ENCODE peak calls at places on chromosome 19, in five cellular contexts. D is upper lobe of right lung; B is tibial artery; J is mammary epithelial cell; E is CD8-positive, alpha-beta T cell. W is an unnamed sample.
A peak's percentile ranks its signal among the peaks of the same experiment; 100 is the strongest.

GRCh38 chr19:33712268-33712667 is 84.4 kb upstream of the KCTD15 start:
- DNase-seq in D (peak; percentile 20), B (no peak), J (no peak), E (no peak), W (no peak)

GRCh38 chr19:23771761-23772667 is 13.3 kb upstream of the ZNF681 start:
- DNase-seq in D (no peak), B (no peak), J (peak; percentile 46), E (no peak), W (no peak)

GRCh38 chr19:11694533-11695439 is 44.0 kb downstream of the ZNF823 start:
- DNase-seq in D (peak; percentile 96), B (peak; percentile 97), J (peak; percentile 86), E (peak; percentile 84), W (peak; percentile 57)

GRCh38 chr19:32407004-32407992 is 1.7 kb downstream of the DPY19L3 start:
- DNase-seq in D (peak; percentile 80), B (no peak), J (no peak), E (no peak), W (no peak)

GRCh38 chr19:55581145-55581827 is 638 bp upstream of the ZNF579 start:
- DNase-seq in D (no peak), B (no peak), J (no peak), E (no peak), W (no peak)

GRCh38 chr19:47613165-47614146 is 4.5 kb downstream of the BICRA start:
- DNase-seq in D (no peak), B (no peak), J (no peak), E (no peak), W (peak; percentile 90)

GRCh38 chr19:46076951-46077814 is 36.4 kb upstream of the IGFL4 start:
- DNase-seq in D (no peak), B (no peak), J (peak; percentile 69), E (no peak), W (peak; percentile 84)

GRCh38 chr19:46787331-46788100 is 878 bp downstream of the SLC1A5 start:
- DNase-seq in D (peak; percentile 84), B (peak; percentile 85), J (peak; percentile 59), E (peak; percentile 33), W (peak; percentile 70)

GRCh38 chr19:46599716-46600392 is 1.3 kb upstream of the CALM3 start:
- DNase-seq in D (peak; percentile 51), B (no peak), J (no peak), E (no peak), W (no peak)

GRCh38 chr19:2634228-2634951 is 68.1 kb downstream of the GNG7 start:
- DNase-seq in D (peak; percentile 89), B (peak; percentile 91), J (no peak), E (peak; percentile 16), W (no peak)

GRCh38 chr19:57512845-57513244 is 13.1 kb downstream of the ZNF773 start:
- DNase-seq in D (no peak), B (no peak), J (no peak), E (no peak), W (no peak)

GRCh38 chr19:41928221-41928683 is at the start of gene ERFL:
- DNase-seq in D (no peak), B (no peak), J (no peak), E (peak; percentile 23), W (no peak)

GRCh38 chr19:46006411-46006810 is 11.1 kb downstream of the CCDC61 start:
- DNase-seq in D (no peak), B (no peak), J (no peak), E (no peak), W (no peak)

GRCh38 chr19:33376423-33376822 is 2.9 kb downstream of the CEBPG start:
- DNase-seq in D (no peak), B (peak; percentile 74), J (peak; percentile 73), E (no peak), W (peak; percentile 85)

GRCh38 chr19:3658004-3658822 is 31.6 kb upstream of the CACTIN start:
- DNase-seq in D (no peak), B (no peak), J (no peak), E (no peak), W (no peak)

GRCh38 chr19:6274756-6275155 is 5.0 kb downstream of the MLLT1 start:
- DNase-seq in D (no peak), B (peak; percentile 83), J (no peak), E (no peak), W (no peak)

GRCh38 chr19:48913114-48913513 is 13.0 kb downstream of the NUCB1 start:
- DNase-seq in D (no peak), B (no peak), J (no peak), E (no peak), W (no peak)

GRCh38 chr19:46603752-46604241 is 2.7 kb downstream of the CALM3 start:
- DNase-seq in D (peak; percentile 50), B (no peak), J (no peak), E (no peak), W (no peak)

GRCh38 chr19:547117-547516 is 3.3 kb downstream of the GZMM start:
- DNase-seq in D (no peak), B (no peak), J (no peak), E (no peak), W (no peak)

DNA sequence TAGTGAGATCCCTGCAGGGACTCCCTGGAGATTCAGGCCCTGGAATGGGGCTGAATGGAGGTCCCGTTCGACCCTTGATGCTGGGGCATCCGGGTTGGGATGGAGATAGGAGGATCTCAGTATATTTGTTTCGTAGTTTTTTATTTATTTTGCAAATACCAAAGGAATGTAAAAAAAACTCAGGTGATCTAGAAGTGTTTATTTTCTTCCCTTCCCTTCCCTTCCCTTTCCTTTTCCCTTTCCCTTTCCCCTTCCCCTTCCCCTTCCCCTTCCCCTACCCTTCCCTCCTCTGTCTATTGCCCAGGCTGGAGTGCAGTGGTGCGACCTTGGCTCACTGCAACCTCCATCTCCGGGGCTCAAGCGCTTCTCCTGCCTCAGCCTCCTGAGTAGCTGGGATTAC is 4.5 kb downstream of the GTPBP3 start:
- DNase-seq in D (no peak), B (no peak), J (no peak), E (no peak), W (no peak)
- H3K27ac ChIP-seq in D (no peak overlapping the region), B (no peak overlapping the region), J (no peak overlapping the region), E (no peak overlapping the region), W (no peak overlapping the region)

GRCh38 chr19:44810555-44811447 is 1.9 kb downstream of the BCAM start:
- DNase-seq in D (no peak), B (no peak), J (peak; percentile 23), E (no peak), W (no peak)

GRCh38 chr19:44807652-44808462 is 1.0 kb upstream of the BCAM start:
- DNase-seq in D (peak; percentile 86), B (no peak), J (peak; percentile 45), E (no peak), W (peak; percentile 79)

GRCh38 chr19:44812142-44812718 is 3.3 kb downstream of the BCAM start:
- DNase-seq in D (no peak), B (no peak), J (no peak), E (no peak), W (no peak)

GRCh38 chr19:44808463-44809371 is at the start of gene BCAM:
- DNase-seq in D (peak; percentile 91), B (peak; percentile 89), J (peak; percentile 40), E (no peak), W (peak; percentile 80)

DNA sequence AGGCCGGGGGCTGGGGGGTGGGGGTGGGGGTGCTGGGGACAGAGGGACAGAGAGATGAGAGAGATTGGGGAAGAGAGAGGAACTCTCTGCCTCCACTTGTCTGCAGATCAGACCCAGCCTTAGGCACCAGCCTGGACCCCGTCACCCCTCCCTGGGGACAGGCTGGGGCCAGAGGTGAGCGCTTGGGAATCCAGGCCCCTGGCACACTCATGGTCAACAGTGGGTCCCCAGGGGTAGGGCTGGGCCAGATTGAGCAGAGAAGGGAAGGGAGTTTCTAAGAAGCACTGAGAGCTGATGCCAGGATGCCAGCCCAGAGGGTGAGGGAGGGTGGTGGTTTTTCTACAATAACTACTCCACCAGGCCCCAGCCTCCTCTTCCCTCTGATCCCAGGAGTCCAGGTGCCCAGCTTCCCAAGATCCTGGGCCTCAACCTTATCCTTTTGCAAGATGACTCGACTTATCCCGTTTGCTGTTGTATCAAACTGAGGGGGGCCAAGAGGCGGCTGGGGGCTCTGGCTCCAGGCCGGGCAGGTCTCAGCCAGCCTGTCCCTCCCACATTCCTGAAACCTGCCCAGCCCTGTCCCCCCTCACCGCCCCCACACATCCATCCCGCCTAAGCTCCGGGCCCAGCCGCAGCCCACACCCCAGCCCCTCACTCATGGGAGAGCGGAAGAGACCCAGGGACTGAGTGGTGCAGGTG is 1.1 kb downstream of the BCAM start:
- DNase-seq in D (no peak), B (peak; percentile 94), J (peak; percentile 27), E (no peak), W (no peak)
- H3K4me3 ChIP-seq in D (peak overlapping the region; percentile 71), B (peak overlapping the region; percentile 72), J (peak overlapping the region; percentile 28), E (no peak overlapping the region), W (no peak overlapping the region)

GRCh38 chr19:38709119-38709518 is 35.2 kb downstream of the CAPN12 start:
- DNase-seq in D (no peak), B (no peak), J (no peak), E (no peak), W (no peak)

GRCh38 chr19:38706792-38707511 is 37.3 kb downstream of the CAPN12 start:
- DNase-seq in D (no peak), B (no peak), J (no peak), E (no peak), W (no peak)

GRCh38 chr19:38708413-38709024 is 35.8 kb downstream of the CAPN12 start:
- DNase-seq in D (no peak), B (no peak), J (no peak), E (no peak), W (no peak)

GRCh38 chr19:38705197-38706019 is 38.9 kb downstream of the CAPN12 start:
- DNase-seq in D (no peak), B (no peak), J (no peak), E (no peak), W (no peak)

DNA sequence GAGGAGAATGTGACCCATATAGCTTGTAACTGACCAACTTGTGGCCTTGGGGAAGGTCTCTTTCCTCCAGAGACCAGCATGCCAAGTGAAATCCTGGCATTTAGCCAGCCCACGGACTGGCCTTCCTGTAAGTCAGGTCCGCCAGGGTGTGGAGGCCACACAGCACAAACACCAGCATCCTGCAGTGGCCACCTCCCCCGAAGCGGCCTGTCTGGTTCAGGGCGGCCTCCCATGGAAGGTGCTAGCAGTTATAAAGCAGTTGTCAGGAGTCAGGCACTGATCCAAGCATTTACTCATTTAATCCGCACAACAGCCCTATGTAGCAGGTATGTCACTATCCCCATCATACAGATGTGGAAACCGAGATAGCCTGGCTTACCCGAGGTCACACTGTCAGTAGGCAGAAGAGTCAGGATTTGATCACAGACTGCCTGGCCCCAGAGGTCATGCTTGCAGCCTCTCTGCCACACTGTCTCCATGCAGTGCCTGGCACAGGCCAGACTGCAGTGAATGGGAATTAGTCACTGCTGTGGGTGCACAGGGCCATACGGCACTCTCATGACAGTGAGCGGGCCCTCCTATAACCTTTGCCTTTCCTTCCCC is 36.7 kb downstream of the CAPN12 start:
- DNase-seq in D (no peak), B (no peak), J (no peak), E (no peak), W (no peak)
- H3K27ac ChIP-seq in D (peak overlapping the region; percentile 47), B (peak overlapping the region; percentile 91), J (no peak overlapping the region), E (no peak overlapping the region), W (no peak overlapping the region)

GRCh38 chr19:16197188-16197621 is 506 bp upstream of the AP1M1 start:
- DNase-seq in D (no peak), B (peak; percentile 53), J (peak; percentile 54), E (no peak), W (no peak)

GRCh38 chr19:16190736-16191135 is 5.5 kb downstream of the FAM32A start:
- DNase-seq in D (no peak), B (peak; percentile 24), J (no peak), E (no peak), W (no peak)

GRCh38 chr19:16190198-16190597 is 5.0 kb downstream of the FAM32A start:
- DNase-seq in D (no peak), B (no peak), J (no peak), E (no peak), W (no peak)

GRCh38 chr19:16191216-16191908 is 6.2 kb downstream of the FAM32A start:
- DNase-seq in D (no peak), B (peak; percentile 62), J (no peak), E (no peak), W (no peak)

GRCh38 chr19:16193466-16193865 is 4.2 kb upstream of the AP1M1 start:
- DNase-seq in D (no peak), B (peak; percentile 33), J (no peak), E (no peak), W (no peak)
- H3K4me3 ChIP-seq in D (no peak overlapping the region), B (no peak overlapping the region), J (no peak overlapping the region), E (no peak overlapping the region), W (no peak overlapping the region)

W was measured in SJSA1.